ENCODE peak calls at places on chromosomes 12 and 14, in four cellular contexts. I is hepatocyte, T is coronary artery, E is foreskin fibroblast. X is an unnamed sample.

GRCh38 chr14:52188381-52188780 is 79.1 kb upstream of the PTGDR start:
- DNase-seq in I (no peak), T (no peak), E (peak), X (no peak)

GRCh38 chr12:77777274-77777673 is 53.4 kb upstream of the NAV3 start:
- DNase-seq in I (no peak), T (no peak), E (peak), X (no peak)

GRCh38 chr12:90510948-90511347 is 444.0 kb downstream of the CCER1 start:
- DNase-seq in I (no peak), T (no peak), E (peak), X (peak)

GRCh38 chr14:89912667-89913211 is 41.8 kb downstream of the EFCAB11 start:
- DNase-seq in I (peak), T (no peak), E (peak), X (peak)

GRCh38 chr14:35808076-35808657 is 928 bp downstream of the RALGAPA1 start:
- DNase-seq in I (peak), T (no peak), E (peak), X (peak)

GRCh38 chr12:13163868-13164267 is 32.7 kb upstream of the EMP1 start:
- DNase-seq in I (no peak), T (no peak), E (peak), X (peak)

GRCh38 chr14:68504861-68505260 is 288.0 kb downstream of the ZFP36L1 start:
- DNase-seq in I (no peak), T (no peak), E (no peak), X (no peak)

GRCh38 chr12:56488041-56488955 is at the start of gene GLS2:
- DNase-seq in I (peak), T (peak), E (peak), X (peak)

GRCh38 chr14:67268456-67269115 is 27.4 kb downstream of the PALS1 start:
- DNase-seq in I (peak), T (no peak), E (no peak), X (peak)

GRCh38 chr12:72271741-72272661 is at the start of gene TRHDE:
- DNase-seq in I (peak), T (peak), E (peak), X (peak)

GRCh38 chr14:72666610-72667009 is 227.3 kb downstream of the DPF3 start:
- DNase-seq in I (no peak), T (no peak), E (peak), X (peak)

GRCh38 chr12:60501124-60501729 is 905.4 kb downstream of the SLC16A7 start:
- DNase-seq in I (peak), T (no peak), E (peak), X (peak)

GRCh38 chr12:51390457-51391046 is 654 bp downstream of the GALNT6 start:
- DNase-seq in I (no peak), T (no peak), E (no peak), X (peak)
- H3K4me3 ChIP-seq in I (no peak), T (peak), E (peak), X (peak)

GRCh38 chr12:5040368-5040767 is 3.3 kb upstream of the KCNA5 start:
- DNase-seq in I (no peak), T (no peak), E (no peak), X (no peak)

GRCh38 chr12:5047729-5048128 is 4.0 kb downstream of the KCNA5 start:
- DNase-seq in I (no peak), T (no peak), E (no peak), X (no peak)

GRCh38 chr12:5047094-5047493 is 3.4 kb downstream of the KCNA5 start:
- DNase-seq in I (no peak), T (peak), E (no peak), X (no peak)

GRCh38 chr12:5044420-5045295 is 979 bp downstream of the KCNA5 start:
- DNase-seq in I (no peak), T (no peak), E (no peak), X (no peak)

GRCh38 chr12:5043589-5044419 is at the start of gene KCNA5:
- DNase-seq in I (peak), T (peak), E (no peak), X (no peak)
- H3K4me3 ChIP-seq in I (no peak), T (peak), E (no peak), X (no peak)

GRCh38 chr12:54300732-54301427 is at the start of gene NFE2:
- DNase-seq in I (peak), T (no peak), E (peak), X (peak)
- H3K4me3 ChIP-seq in I (no peak), T (peak), E (peak), X (no peak)

DNA sequence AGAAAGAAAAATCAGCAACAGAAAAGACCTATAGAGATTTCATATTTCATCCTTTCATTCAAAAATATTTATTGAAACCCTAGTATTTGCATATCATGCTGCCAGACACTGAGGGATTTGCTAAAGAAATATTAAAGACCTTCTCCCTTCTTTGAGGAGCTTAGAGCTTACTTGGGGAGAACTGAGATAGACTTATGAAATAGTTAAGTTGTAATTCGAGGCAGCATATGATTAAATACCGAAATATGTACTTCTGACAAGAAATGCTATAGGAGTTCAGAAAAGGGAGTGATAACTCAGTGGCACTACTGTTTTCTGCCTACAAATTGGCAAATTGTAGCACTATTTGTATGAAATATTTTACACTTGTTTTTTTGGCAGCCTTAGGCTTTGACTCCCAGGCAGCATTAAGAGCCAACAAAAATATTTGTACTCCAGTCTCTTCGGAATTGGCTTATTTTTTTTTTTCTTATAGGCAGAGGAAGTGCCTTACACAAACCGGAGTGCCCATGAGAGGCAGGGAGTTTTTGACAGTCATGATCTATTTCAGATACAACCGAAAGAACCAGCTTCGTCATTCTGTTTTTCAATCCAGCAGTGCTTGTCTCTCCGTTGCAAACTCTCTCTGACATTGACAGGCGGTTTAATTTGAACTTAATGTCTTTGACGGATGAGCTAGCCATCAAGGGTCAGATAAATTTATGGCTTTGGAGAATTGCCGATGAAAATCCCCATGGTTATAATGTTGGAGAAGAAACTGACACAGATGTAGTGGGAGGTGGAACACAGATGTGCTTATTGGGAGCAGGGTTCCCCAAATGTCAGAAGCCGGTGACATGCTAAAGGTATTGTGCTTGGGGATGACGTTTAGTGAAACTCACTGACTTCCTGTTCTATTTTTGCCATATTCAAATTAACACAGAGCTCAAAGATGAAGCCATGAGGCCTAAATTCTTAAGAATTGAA is 59.4 kb downstream of the PLXNC1 start:
- DNase-seq in I (no peak), T (no peak), E (peak), X (no peak)
- H3K4me3 ChIP-seq in I (no peak), T (peak), E (no peak), X (no peak)

GRCh38 chr12:108833757-108834472 is 23.5 kb downstream of the SSH1 start:
- DNase-seq in I (no peak), T (no peak), E (peak), X (no peak)
- H3K4me3 ChIP-seq in I (no peak), T (peak), E (peak), X (no peak)

DNA sequence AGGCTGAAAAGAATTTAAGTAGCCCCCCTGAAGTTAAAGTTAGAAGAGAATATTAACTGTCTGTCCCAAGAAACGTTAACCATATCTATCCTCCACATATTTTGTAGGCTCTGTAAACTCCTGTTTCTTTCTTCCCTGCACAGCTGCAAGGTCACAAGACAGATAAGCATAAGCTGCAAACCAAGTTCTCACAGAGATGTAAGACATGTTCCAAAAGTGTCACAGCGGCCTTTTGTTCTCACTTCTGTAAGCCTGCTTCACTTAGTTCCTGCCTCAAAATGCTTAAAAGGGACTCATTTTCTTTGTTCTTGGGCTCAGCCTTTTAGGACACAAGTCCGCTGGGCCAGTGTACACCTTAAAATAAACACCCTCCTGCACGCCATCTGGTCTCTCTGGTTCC is 3.2 kb downstream of the RNASE1 start:
- DNase-seq in I (no peak), T (no peak), E (no peak), X (no peak)
- H3K4me3 ChIP-seq in I (no peak), T (peak), E (no peak), X (no peak)

GRCh38 chr12:75508159-75508558 is 3.2 kb downstream of the KRR1 start:
- DNase-seq in I (no peak), T (no peak), E (no peak), X (no peak)

GRCh38 chr12:75503866-75504265 is 7.5 kb downstream of the KRR1 start:
- DNase-seq in I (no peak), T (no peak), E (no peak), X (no peak)

GRCh38 chr12:75505706-75506312 is 5.6 kb downstream of the KRR1 start:
- DNase-seq in I (peak), T (no peak), E (peak), X (peak)

GRCh38 chr12:75511116-75512048 is at the start of gene KRR1:
- DNase-seq in I (peak), T (peak), E (peak), X (peak)

GRCh38 chr12:75509621-75510020 is 1.8 kb downstream of the KRR1 start:
- DNase-seq in I (no peak), T (no peak), E (no peak), X (peak)
- H3K4me3 ChIP-seq in I (no peak), T (no peak), E (peak), X (peak)

GRCh38 chr12:8026282-8026637 is 6.3 kb upstream of the FOXJ2 start:
- DNase-seq in I (no peak), T (no peak), E (no peak), X (no peak)
- H3K4me3 ChIP-seq in I (peak), T (peak), E (peak), X (peak)

GRCh38 chr12:116267948-116268347 is 9.5 kb downstream of the MED13L start:
- DNase-seq in I (no peak), T (no peak), E (no peak), X (no peak)
- H3K4me3 ChIP-seq in I (no peak), T (no peak), E (no peak), X (no peak)

X was measured in epithelial cell of esophagus.